ENCODE peak calls at places on chromosomes 12 and 14, in six cellular contexts. P, X, U, K, J and S are unnamed samples.

GRCh38 chr14:22689186-22689585 is 45.0 kb upstream of the OR6J1 start:
- DNase-seq in X (peak), K (no peak), P (no peak), J (peak), U (peak), S (peak)

GRCh38 chr12:14962180-14962579 is 779 bp upstream of the ARHGDIB start:
- DNase-seq in X (no peak), P (no peak), U (no peak), K (no peak), J (no peak), S (peak)

GRCh38 chr12:58888131-58888783 is 32.0 kb downstream of the LRIG3 start:
- DNase-seq in J (peak), U (peak), X (peak), K (no peak), P (no peak), S (no peak)

GRCh38 chr14:54669759-54670630 is 103.1 kb downstream of the SAMD4A start:
- DNase-seq in U (peak), J (peak), P (peak), K (no peak), X (peak), S (no peak)

GRCh38 chr12:71041481-71041880 is 116.3 kb downstream of the TSPAN8 start:
- DNase-seq in U (no peak), X (no peak), P (no peak), K (no peak), J (no peak), S (no peak)

GRCh38 chr12:28830491-28830890 is 318.6 kb upstream of the FAR2 start:
- DNase-seq in P (no peak), X (no peak), J (no peak), U (no peak), K (no peak), S (no peak)

GRCh38 chr14:74358176-74358829 is 10.0 kb downstream of the VRTN start:
- DNase-seq in K (no peak), J (no peak), X (no peak), U (no peak), P (no peak), S (no peak)

GRCh38 chr12:110543252-110543959 is 39.7 kb downstream of the PPTC7 start:
- DNase-seq in K (no peak), P (no peak), U (peak), X (peak), J (no peak), S (no peak)

GRCh38 chr14:42368234-42368633 is 761.6 kb downstream of the LRFN5 start:
- DNase-seq in K (no peak), J (no peak), X (no peak), U (no peak), P (no peak), S (no peak)